ENCODE peak calls at places on chromosomes 5 and 9, in four cellular contexts. F, P, X and C are unnamed samples.

GRCh38 chr9:2634818-2635217 is 13.2 kb downstream of the VLDLR start:
- DNase-seq in F (no peak), P (no peak), X (no peak), C (no peak)

GRCh38 chr9:16309350-16310271 is 560.9 kb downstream of the BNC2 start:
- DNase-seq in F (no peak), P (no peak), X (peak), C (no peak)

GRCh38 chr5:176597417-176598389 is 12.3 kb downstream of the GPRIN1 start:
- DNase-seq in F (no peak), P (no peak), X (peak), C (peak)

GRCh38 chr9:74078647-74079046 is 418.5 kb upstream of the RORB start:
- DNase-seq in F (no peak), P (peak), X (peak), C (peak)

GRCh38 chr9:69085523-69086283 is 50.2 kb downstream of the FXN start:
- DNase-seq in F (no peak), P (no peak), X (peak), C (peak)

GRCh38 chr9:124769451-124770358 is 1.4 kb downstream of the NR6A1 start:
- DNase-seq in F (no peak), P (peak), X (peak), C (no peak)

GRCh38 chr5:57828221-57828620 is 345.6 kb upstream of the ACTBL2 start:
- DNase-seq in F (no peak), P (no peak), X (no peak), C (no peak)

GRCh38 chr5:74185599-74185998 is 454.9 kb downstream of the ENC1 start:
- DNase-seq in F (no peak), P (no peak), X (no peak), C (no peak)

GRCh38 chr5:43680286-43680685 is 77.3 kb downstream of the NNT start:
- DNase-seq in F (no peak), P (no peak), X (no peak), C (no peak)

GRCh38 chr5:180787711-180788431 is 14.7 kb downstream of the MGAT1 start:
- DNase-seq in F (no peak), P (no peak), X (peak), C (peak)